ENCODE peak calls at places on chromosomes 5 and 9, in four cellular contexts. One of them, this sample, is unnamed.

GRCh38 chr5:53820119-53820801 is 259.8 kb downstream of the NDUFS4 start:
- DNase-seq in choroid plexus epithelial cell: no peak
- DNase-seq in heart right ventricle: no peak
- DNase-seq in GM19239: no peak
- DNase-seq in this sample: no peak

GRCh38 chr5:113162208-113162607 is 185.6 kb downstream of the DCP2 start:
- DNase-seq in choroid plexus epithelial cell: no peak
- DNase-seq in GM19239: no peak
- DNase-seq in heart right ventricle: no peak
- DNase-seq in this sample: peak; percentile 31

GRCh38 chr5:143179126-143179740 is 224.3 kb downstream of the NR3C1 start:
- DNase-seq in GM19239: no peak
- DNase-seq in choroid plexus epithelial cell: no peak
- DNase-seq in heart right ventricle: no peak
- DNase-seq in this sample: no peak

GRCh38 chr5:143501176-143501840 is 97.8 kb upstream of the NR3C1 start:
- DNase-seq in GM19239: no peak
- DNase-seq in heart right ventricle: no peak
- DNase-seq in choroid plexus epithelial cell: no peak
- DNase-seq in this sample: no peak

GRCh38 chr9:24793711-24794110 is 248.0 kb upstream of the IZUMO3 start:
- DNase-seq in GM19239: no peak
- DNase-seq in choroid plexus epithelial cell: no peak
- DNase-seq in heart right ventricle: no peak
- DNase-seq in this sample: no peak

GRCh38 chr5:91225848-91226686 is 157.1 kb downstream of the ARRDC3 start:
- DNase-seq in GM19239: peak; percentile 15
- DNase-seq in heart right ventricle: no peak
- DNase-seq in choroid plexus epithelial cell: no peak
- DNase-seq in this sample: peak; percentile 66

GRCh38 chr5:58499231-58499630 is 8.0 kb downstream of the GAPT start:
- DNase-seq in choroid plexus epithelial cell: no peak
- DNase-seq in heart right ventricle: no peak
- DNase-seq in GM19239: no peak
- DNase-seq in this sample: no peak

GRCh38 chr5:147216552-147217154 is 18.2 kb upstream of the STK32A start:
- DNase-seq in heart right ventricle: no peak
- DNase-seq in choroid plexus epithelial cell: peak; percentile 48
- DNase-seq in GM19239: no peak
- DNase-seq in this sample: peak; percentile 6

GRCh38 chr5:171310816-171311697 is 2.0 kb downstream of the TLX3 start:
- DNase-seq in choroid plexus epithelial cell: peak; percentile 47
- DNase-seq in heart right ventricle: no peak
- DNase-seq in GM19239: no peak
- DNase-seq in this sample: no peak

GRCh38 chr5:42491699-42492098 is 68.5 kb downstream of the GHR start:
- DNase-seq in heart right ventricle: no peak
- DNase-seq in GM19239: no peak
- DNase-seq in choroid plexus epithelial cell: no peak
- DNase-seq in this sample: no peak

GRCh38 chr9:79155308-79155707 is 416.5 kb upstream of the TLE4 start:
- DNase-seq in heart right ventricle: no peak
- DNase-seq in choroid plexus epithelial cell: no peak
- DNase-seq in GM19239: no peak
- DNase-seq in this sample: no peak

GRCh38 chr9:15246688-15247087 is 60.3 kb downstream of the TTC39B start:
- DNase-seq in GM19239: no peak
- DNase-seq in choroid plexus epithelial cell: peak; percentile 25
- DNase-seq in heart right ventricle: no peak
- DNase-seq in this sample: peak; percentile 93

GRCh38 chr5:175520321-175520720 is 42.0 kb downstream of the SFXN1 start:
- DNase-seq in choroid plexus epithelial cell: no peak
- DNase-seq in GM19239: no peak
- DNase-seq in heart right ventricle: no peak
- DNase-seq in this sample: no peak

GRCh38 chr5:175692996-175693700 is 35.3 kb downstream of the HRH2 start:
- DNase-seq in choroid plexus epithelial cell: no peak
- DNase-seq in heart right ventricle: no peak
- DNase-seq in GM19239: no peak
- DNase-seq in this sample: no peak

GRCh38 chr9:135418161-135418560 is 61.4 kb upstream of the PPP1R26 start:
- DNase-seq in choroid plexus epithelial cell: no peak
- DNase-seq in heart right ventricle: no peak
- DNase-seq in GM19239: no peak
- DNase-seq in this sample: no peak

GRCh38 chr5:56822961-56823360 is 7.6 kb downstream of the MAP3K1 start:
- DNase-seq in heart right ventricle: no peak
- DNase-seq in choroid plexus epithelial cell: no peak
- DNase-seq in GM19239: no peak
- DNase-seq in this sample: peak; percentile 27

GRCh38 chr9:137774775-137775386 is 102.7 kb upstream of the CACNA1B start:
- DNase-seq in choroid plexus epithelial cell: no peak
- DNase-seq in GM19239: no peak
- DNase-seq in heart right ventricle: no peak
- DNase-seq in this sample: no peak

GRCh38 chr9:23830459-23830805 is 4.4 kb upstream of the ELAVL2 start:
- DNase-seq in GM19239: no peak
- DNase-seq in choroid plexus epithelial cell: no peak
- DNase-seq in heart right ventricle: no peak
- DNase-seq in this sample: no peak

GRCh38 chr9:77679696-77680359 is 31.7 kb upstream of the GNA14 start:
- DNase-seq in choroid plexus epithelial cell: no peak
- DNase-seq in GM19239: no peak
- DNase-seq in heart right ventricle: no peak
- DNase-seq in this sample: no peak

GRCh38 chr9:91034521-91034920 is 232.9 kb downstream of the SYK start:
- DNase-seq in GM19239: no peak
- DNase-seq in choroid plexus epithelial cell: no peak
- DNase-seq in heart right ventricle: no peak
- DNase-seq in this sample: peak; percentile 25

GRCh38 chr9:20568406-20568805 is 53.9 kb downstream of the MLLT3 start:
- DNase-seq in choroid plexus epithelial cell: no peak
- DNase-seq in heart right ventricle: no peak
- DNase-seq in GM19239: no peak
- DNase-seq in this sample: no peak

GRCh38 chr9:112061152-112061740 is 113.9 kb downstream of the SUSD1 start:
- DNase-seq in heart right ventricle: peak; percentile 63
- DNase-seq in GM19239: peak; percentile 41
- DNase-seq in choroid plexus epithelial cell: peak; percentile 98
- DNase-seq in this sample: peak; percentile 98

GRCh38 chr9:23011669-23012068 is 565.0 kb downstream of the DMRTA1 start:
- DNase-seq in GM19239: no peak
- DNase-seq in heart right ventricle: no peak
- DNase-seq in choroid plexus epithelial cell: no peak
- DNase-seq in this sample: no peak

GRCh38 chr9:35948451-35948850 is 9.5 kb downstream of the OR2S2 start:
- DNase-seq in heart right ventricle: no peak
- DNase-seq in GM19239: no peak
- DNase-seq in choroid plexus epithelial cell: no peak
- DNase-seq in this sample: no peak

GRCh38 chr9:114602620-114603019 is 8.5 kb upstream of the TMEM268 start:
- DNase-seq in GM19239: no peak
- DNase-seq in choroid plexus epithelial cell: no peak
- DNase-seq in heart right ventricle: no peak
- DNase-seq in this sample: no peak

GRCh38 chr5:80654054-80654390 is 430 bp upstream of the MSH3 start:
- DNase-seq in heart right ventricle: no peak
- DNase-seq in choroid plexus epithelial cell: no peak
- DNase-seq in GM19239: peak; percentile 7
- DNase-seq in this sample: peak; percentile 28

GRCh38 chr5:151670074-151670686 is 16.5 kb downstream of the SPARC start:
- DNase-seq in heart right ventricle: no peak
- DNase-seq in choroid plexus epithelial cell: peak; percentile 65
- DNase-seq in GM19239: no peak
- DNase-seq in this sample: no peak

GRCh38 chr5:171272996-171273970 is 35.8 kb upstream of the TLX3 start:
- DNase-seq in GM19239: no peak
- DNase-seq in heart right ventricle: no peak
- DNase-seq in choroid plexus epithelial cell: peak; percentile 72
- DNase-seq in this sample: peak; percentile 76

GRCh38 chr5:81626524-81626923 is 124.4 kb downstream of the SSBP2 start:
- DNase-seq in heart right ventricle: no peak
- DNase-seq in GM19239: no peak
- DNase-seq in choroid plexus epithelial cell: peak; percentile 82
- DNase-seq in this sample: peak; percentile 92

GRCh38 chr9:135087899-135088347 is 455 bp downstream of the OLFM1 start:
- DNase-seq in heart right ventricle: no peak
- DNase-seq in GM19239: no peak
- DNase-seq in choroid plexus epithelial cell: no peak
- DNase-seq in this sample: no peak

GRCh38 chr5:133108481-133108921 is 56.7 kb downstream of the HSPA4 start:
- DNase-seq in GM19239: no peak
- DNase-seq in heart right ventricle: no peak
- DNase-seq in choroid plexus epithelial cell: no peak
- DNase-seq in this sample: no peak

GRCh38 chr9:109780453-109781033 is 545 bp downstream of the PALM2AKAP2 start:
- DNase-seq in heart right ventricle: no peak
- DNase-seq in choroid plexus epithelial cell: peak; percentile 15
- DNase-seq in GM19239: no peak
- DNase-seq in this sample: peak; percentile 12

GRCh38 chr5:179118756-179119414 is 58.7 kb downstream of the ZNF354C start:
- DNase-seq in GM19239: no peak
- DNase-seq in choroid plexus epithelial cell: no peak
- DNase-seq in heart right ventricle: no peak
- DNase-seq in this sample: no peak

GRCh38 chr5:54323462-54323861 is 13.1 kb upstream of the ARL15 start:
- DNase-seq in GM19239: no peak
- DNase-seq in choroid plexus epithelial cell: no peak
- DNase-seq in heart right ventricle: no peak
- DNase-seq in this sample: no peak